ENCODE peak calls at places on chromosomes 3 and 15, in four cellular contexts. H is HepG2, O is endothelial cell of umbilical vein, U is HCT116. B is an unnamed sample.

GRCh38 chr3:111639316-111639715 is 44.2 kb upstream of the ZBED2 start:
- DNase-seq in U (no peak), O (no peak), H (no peak), B (no peak)

GRCh38 chr3:135099734-135100348 is 304.8 kb downstream of the EPHB1 start:
- DNase-seq in O (no peak), U (no peak), H (no peak), B (no peak)

GRCh38 chr3:4547799-4548198 is 54.7 kb downstream of the ITPR1 start:
- DNase-seq in U (no peak), H (no peak), O (no peak), B (no peak)

GRCh38 chr3:115272036-115272824 is 125.1 kb upstream of the ZBTB20 start:
- DNase-seq in U (no peak), H (no peak), O (peak; percentile 23), B (no peak)

GRCh38 chr3:194271459-194272035 is 79.6 kb downstream of the CPN2 start:
- DNase-seq in U (no peak), H (no peak), O (peak; percentile 75), B (no peak)

GRCh38 chr15:101404245-101404644 is 85.3 kb downstream of the PCSK6 start:
- DNase-seq in O (no peak), H (no peak), U (no peak), B (no peak)

GRCh38 chr15:32787949-32788348 is 70.1 kb downstream of the GREM1 start:
- DNase-seq in O (no peak), H (peak; percentile 41), U (no peak), B (no peak)

GRCh38 chr15:40957581-40958051 is 4.3 kb downstream of the CHAC1 start:
- DNase-seq in H (no peak), O (no peak), U (no peak), B (no peak)

GRCh38 chr15:75786564-75786925 is 56.7 kb upstream of the UBE2Q2 start:
- DNase-seq in H (no peak), O (no peak), U (no peak), B (no peak)

GRCh38 chr15:24734391-24734790 is 58.8 kb downstream of the NPAP1 start:
- DNase-seq in O (no peak), H (no peak), U (no peak), B (no peak)
- H3K9me3 ChIP-seq in O (peaks cover 6% of the 10 kb centered on the region), H (peaks cover 79% of the 10 kb centered on the region), U (peaks cover 4% of the 10 kb centered on the region), B (no peaks in the 10 kb centered on the region)

GRCh38 chr15:91865486-91865885 is 12.0 kb downstream of the SLCO3A1 start:
- DNase-seq in H (no peak), U (no peak), O (no peak), B (no peak)
- TF ChIP-seq MAX in H (no peak), U (no peak), O (no peak), B (no peak)

DNA sequence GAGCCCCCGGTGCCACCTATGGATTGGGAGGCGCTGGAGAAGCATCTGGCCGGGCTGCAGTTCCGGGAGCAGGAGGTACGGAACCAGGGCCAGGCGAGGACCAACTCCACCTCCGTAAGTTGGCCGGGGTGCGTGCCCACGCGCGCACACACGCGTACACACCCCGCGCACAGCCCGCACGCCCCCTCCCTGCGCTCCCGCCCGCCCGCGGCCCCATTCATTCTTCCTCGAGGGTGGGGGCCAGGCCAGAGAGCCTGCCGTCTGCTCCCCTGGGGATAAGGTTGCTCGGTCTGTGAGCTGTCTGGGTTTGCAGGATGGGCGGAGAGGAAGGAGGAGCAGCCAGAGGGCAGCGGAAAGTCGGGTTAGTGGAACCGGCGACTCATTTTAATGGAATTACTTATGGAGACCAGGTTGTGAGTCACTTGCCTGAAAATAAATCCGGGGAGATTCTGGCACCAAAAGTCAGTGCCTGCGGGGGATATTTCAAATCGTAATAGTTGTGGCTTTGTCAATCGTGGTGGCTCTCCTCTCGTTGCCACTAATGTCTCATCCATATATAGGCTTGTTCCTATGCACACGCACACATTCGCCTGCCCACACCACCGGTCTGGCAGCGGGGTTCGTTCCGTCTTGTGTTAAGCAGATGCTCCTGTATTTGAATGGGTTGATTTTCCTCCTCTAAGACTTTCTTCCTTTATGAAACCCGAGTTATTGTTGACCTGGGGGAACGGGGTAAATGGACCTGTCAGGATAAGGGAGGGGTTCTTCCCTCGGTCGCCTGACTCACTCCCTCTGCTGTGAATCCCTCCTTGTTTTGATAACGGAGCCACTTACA is 223.4 kb upstream of the IL12A start:
- DNase-seq in O (peak; percentile 88), H (no peak), U (peak; percentile 85), B (peak; percentile 86)
- TF ChIP-seq POLR2A in O (peak; percentile 72), H (no peak), U (no peak), B (peak; percentile 19)

DNA sequence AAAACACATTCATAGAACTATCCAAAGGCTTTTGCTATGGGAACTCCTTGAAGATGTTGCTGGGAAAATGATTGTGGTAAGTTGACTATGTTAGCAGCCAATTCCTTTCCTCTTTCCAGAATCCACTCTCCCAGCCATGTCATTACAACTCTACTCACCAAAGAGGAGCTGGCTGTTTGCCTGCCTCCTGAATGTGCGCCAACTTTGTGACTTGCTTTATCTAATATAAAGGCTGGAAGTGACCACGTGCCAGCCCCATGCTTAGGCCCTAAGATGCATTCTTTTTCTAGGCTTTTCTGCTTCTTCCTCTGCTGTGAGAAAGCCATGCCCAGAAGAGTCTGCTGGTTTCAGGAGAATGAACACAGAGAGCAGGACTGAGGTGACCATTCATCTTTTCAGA is 182.2 kb downstream of the GABRB3 start:
- DNase-seq in U (no peak), O (no peak), H (no peak), B (no peak)
- H3K9me3 ChIP-seq in U (peaks cover 22% of the 10 kb centered on the region), O (peaks cover 9% of the 10 kb centered on the region), H (peaks cover 89% of the 10 kb centered on the region), B (no peaks in the 10 kb centered on the region)